ENCODE peak calls at places on chromosome 7, in seven cellular contexts. Z is mammary epithelial cell, C is GM23338, W is H9, T is PC-3, J is neural progenitor cell, I is SK-N-SH. S is an unnamed sample. For H3K79me2, the result is how much of the 10 kb centered on the place peaks cover.

GRCh38 chr7:37833107-37833817 is 15.1 kb upstream of the NME8 start:
- DNase-seq in Z (peak), C (peak), W (peak), T (peak), J (peak), I (peak), S (peak)

GRCh38 chr7:155298288-155298833 is 683 bp downstream of the INSIG1 start:
- DNase-seq in Z (no peak), C (peak), W (no peak), T (no peak), J (peak), I (peak), S (no peak)

GRCh38 chr7:44824894-44825526 is 22.9 kb downstream of the H2AZ2 start:
- DNase-seq in Z (no peak), C (no peak), W (no peak), T (no peak), J (no peak), I (no peak), S (no peak)

GRCh38 chr7:14833707-14834106 is 68.8 kb downstream of the DGKB start:
- DNase-seq in Z (no peak), C (peak), W (no peak), T (no peak), J (no peak), I (no peak), S (peak)

GRCh38 chr7:120033114-120033513 is 239.9 kb upstream of the KCND2 start:
- DNase-seq in Z (peak), C (peak), W (peak), T (peak), J (peak), I (no peak), S (no peak)

GRCh38 chr7:68176974-68177373 is 1180.3 kb downstream of the TYW1 start:
- DNase-seq in Z (peak), C (peak), W (peak), T (peak), J (peak), I (peak), S (peak)

GRCh38 chr7:115009139-115009538 is 87.2 kb downstream of the MDFIC start:
- DNase-seq in Z (no peak), C (no peak), W (no peak), T (peak), J (no peak), I (no peak), S (no peak)

GRCh38 chr7:107828540-107828939 is 25.5 kb upstream of the SLC26A3 start:
- DNase-seq in Z (no peak), C (no peak), W (no peak), T (no peak), J (no peak), I (no peak), S (no peak)

GRCh38 chr7:46839651-46840050 is 742.3 kb downstream of the TNS3 start:
- DNase-seq in Z (no peak), C (no peak), W (no peak), T (no peak), J (no peak), I (no peak), S (no peak)

GRCh38 chr7:8509601-8510000 is 76.2 kb downstream of the NXPH1 start:
- DNase-seq in Z (no peak), C (no peak), W (no peak), T (no peak), J (no peak), I (no peak), S (no peak)

GRCh38 chr7:131320603-131321002 is 7.1 kb upstream of the MKLN1 start:
- DNase-seq in Z (no peak), C (no peak), W (no peak), T (no peak), J (no peak), I (no peak), S (no peak)

GRCh38 chr7:128201067-128201689 is 39.9 kb upstream of the LEP start:
- DNase-seq in Z (no peak), C (peak), W (peak), T (no peak), J (peak), I (peak), S (no peak)

GRCh38 chr7:105788816-105789349 is 87.5 kb downstream of the ATXN7L1 start:
- DNase-seq in Z (no peak), C (peak), W (no peak), T (no peak), J (no peak), I (no peak), S (no peak)

GRCh38 chr7:147894271-147894670 is 696.3 kb upstream of the C7orf33 start:
- DNase-seq in Z (no peak), C (peak), W (peak), T (peak), J (peak), I (peak), S (no peak)

GRCh38 chr7:55074008-55074499 is 55.2 kb downstream of the EGFR start:
- DNase-seq in Z (peak), C (peak), W (peak), T (peak), J (no peak), I (no peak), S (peak)

GRCh38 chr7:28802450-28802849 is 155.7 kb downstream of the TRIL start:
- DNase-seq in Z (no peak), C (no peak), W (no peak), T (no peak), J (no peak), I (peak), S (no peak)

GRCh38 chr7:152103691-152104090 is 78.2 kb downstream of the GALNT11 start:
- DNase-seq in Z (no peak), C (no peak), W (no peak), T (no peak), J (no peak), I (no peak), S (no peak)

GRCh38 chr7:95318501-95318900 is 5.8 kb downstream of the PON1 start:
- DNase-seq in Z (no peak), C (no peak), W (no peak), T (no peak), J (no peak), I (no peak), S (no peak)

GRCh38 chr7:42914009-42914725 is 2.3 kb upstream of the C7orf25 start:
- DNase-seq in Z (no peak), C (no peak), W (no peak), T (no peak), J (no peak), I (no peak), S (peak)

GRCh38 chr7:73933091-73933490 is 72.1 kb downstream of the TMEM270 start:
- DNase-seq in Z (no peak), C (no peak), W (no peak), T (no peak), J (no peak), I (no peak), S (no peak)

GRCh38 chr7:150665075-150665794 is 20.3 kb upstream of the GIMAP2 start:
- DNase-seq in Z (no peak), C (no peak), W (no peak), T (peak), J (no peak), I (no peak), S (no peak)

GRCh38 chr7:143376396-143376795 is 4.7 kb upstream of the ZYX start:
- DNase-seq in Z (no peak), C (no peak), W (peak), T (no peak), J (no peak), I (no peak), S (no peak)

GRCh38 chr7:43204081-43204480 is 91.6 kb downstream of the HECW1 start:
- DNase-seq in Z (no peak), C (no peak), W (no peak), T (peak), J (no peak), I (no peak), S (peak)

GRCh38 chr7:94664023-94664422 is 8.1 kb upstream of the SGCE start:
- DNase-seq in Z (no peak), C (no peak), W (no peak), T (no peak), J (no peak), I (no peak), S (no peak)

GRCh38 chr7:149855368-149856305 is 17.5 kb downstream of the ZNF862 start:
- DNase-seq in Z (peak), C (peak), W (peak), T (peak), J (peak), I (no peak), S (peak)

GRCh38 chr7:121024568-121025055 is 36.1 kb downstream of the CPED1 start:
- DNase-seq in Z (no peak), C (no peak), W (no peak), T (no peak), J (no peak), I (no peak), S (no peak)

GRCh38 chr7:72546586-72546985 is 134.4 kb upstream of the CALN1 start:
- DNase-seq in Z (no peak), C (no peak), W (no peak), T (no peak), J (no peak), I (no peak), S (no peak)

GRCh38 chr7:64959072-64959747 is 31.6 kb downstream of the ZNF117 start:
- DNase-seq in Z (no peak), C (peak), W (no peak), T (no peak), J (peak), I (no peak), S (no peak)

GRCh38 chr7:155509025-155509724 is 37.2 kb downstream of the CNPY1 start:
- DNase-seq in Z (no peak), C (peak), W (no peak), T (no peak), J (peak), I (no peak), S (no peak)

GRCh38 chr7:99383203-99383602 is 8.7 kb downstream of the ARPC1B start:
- DNase-seq in Z (no peak), C (no peak), W (no peak), T (no peak), J (no peak), I (no peak), S (no peak)

GRCh38 chr7:39592586-39592985 is 26.4 kb downstream of the YAE1 start:
- DNase-seq in Z (peak), C (no peak), W (no peak), T (peak), J (no peak), I (no peak), S (peak)

GRCh38 chr7:80766724-80767123 is 128.3 kb downstream of the CD36 start:
- DNase-seq in Z (no peak), C (no peak), W (no peak), T (no peak), J (no peak), I (no peak), S (peak)

GRCh38 chr7:123905714-123906113 is 19.3 kb upstream of the SPAM1 start:
- DNase-seq in Z (no peak), C (no peak), W (no peak), T (no peak), J (no peak), I (no peak), S (no peak)

GRCh38 chr7:26284995-26285632 is 6.5 kb upstream of the SNX10 start:
- DNase-seq in Z (peak), C (peak), W (no peak), T (peak), J (peak), I (peak), S (no peak)
- H3K79me2 ChIP-seq in Z (under half), C (under half), W (under half), T (under half), J (under half), I (under half), S (under half)

GRCh38 chr7:100492738-100493475 is 9.2 kb downstream of the NYAP1 start:
- DNase-seq in Z (no peak), C (no peak), W (no peak), T (no peak), J (no peak), I (no peak), S (no peak)
- H2AFZ ChIP-seq in Z (no peak), C (peak), W (no peak), T (peak), J (peak), I (no peak), S (no peak)

GRCh38 chr7:116162992-116163391 is 47.3 kb upstream of the TES start:
- DNase-seq in Z (no peak), C (peak), W (no peak), T (peak), J (peak), I (no peak), S (no peak)
- TF ChIP-seq CTCF in Z (peak), C (peak), W (peak), T (peak), J (no peak), I (peak), S (no peak)

GRCh38 chr7:35685781-35686180 is 9.2 kb downstream of the HERPUD2 start:
- DNase-seq in Z (no peak), C (no peak), W (no peak), T (no peak), J (no peak), I (no peak), S (no peak)
- H3K79me2 ChIP-seq in Z (half or more), C (half or more), W (under half), T (under half), J (half or more), I (half or more), S (under half)

GRCh38 chr7:20424475-20424874 is 93.8 kb downstream of the ITGB8 start:
- DNase-seq in Z (no peak), C (no peak), W (no peak), T (no peak), J (no peak), I (no peak), S (no peak)
- H2AFZ ChIP-seq in Z (no peak), C (peak), W (no peak), T (no peak), J (no peak), I (no peak), S (no peak)

GRCh38 chr7:20778063-20778721 is 8.5 kb downstream of the SP8 start:
- DNase-seq in Z (peak), C (peak), W (peak), T (peak), J (peak), I (peak), S (no peak)
- TF ChIP-seq CTCF in Z (peak), C (peak), W (peak), T (peak), J (peak), I (peak), S (peak)

GRCh38 chr7:51242881-51243518 is 73.6 kb downstream of the COBL start:
- DNase-seq in Z (no peak), C (no peak), W (no peak), T (no peak), J (no peak), I (no peak), S (no peak)

GRCh38 chr7:51244890-51245289 is 71.7 kb downstream of the COBL start:
- DNase-seq in Z (no peak), C (no peak), W (no peak), T (no peak), J (no peak), I (no peak), S (no peak)

GRCh38 chr7:51244053-51244452 is 72.6 kb downstream of the COBL start:
- DNase-seq in Z (no peak), C (no peak), W (no peak), T (no peak), J (no peak), I (no peak), S (no peak)

GRCh38 chr7:51242007-51242691 is 74.5 kb downstream of the COBL start:
- DNase-seq in Z (no peak), C (no peak), W (no peak), T (peak), J (no peak), I (no peak), S (peak)

DNA sequence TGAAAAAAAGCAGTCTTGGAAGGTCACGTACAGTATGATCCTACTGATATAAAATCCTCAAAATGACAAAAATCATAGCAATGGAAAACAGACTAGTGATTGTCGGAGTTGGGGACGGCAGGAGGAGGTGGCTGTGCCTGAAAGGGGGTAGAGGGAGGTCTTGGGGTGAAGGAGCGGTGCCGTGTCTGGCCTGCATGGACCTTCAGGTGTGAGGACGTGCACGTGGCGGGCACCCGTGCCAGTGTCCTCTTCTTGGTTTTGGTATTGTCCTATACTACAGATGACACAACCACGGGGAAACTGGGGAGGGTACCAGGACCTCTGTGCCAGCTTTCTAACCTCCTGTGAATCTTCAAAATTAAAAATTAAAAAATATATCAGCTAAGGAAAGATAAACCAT is 73.0 kb downstream of the COBL start:
- DNase-seq in Z (no peak), C (no peak), W (no peak), T (no peak), J (no peak), I (no peak), S (no peak)
- H3K79me2 ChIP-seq in Z (under half), C (half or more), W (under half), T (under half), J (under half), I (under half), S (under half)

GRCh38 chr7:13041368-13041988 is 354.0 kb downstream of the ARL4A start:
- DNase-seq in Z (no peak), C (no peak), W (no peak), T (no peak), J (no peak), I (no peak), S (no peak)
- H2AFZ ChIP-seq in Z (no peak), C (no peak), W (no peak), T (peak), J (peak), I (no peak), S (no peak)

GRCh38 chr7:2203551-2204300 is 29.0 kb downstream of the MAD1L1 start:
- DNase-seq in Z (no peak), C (no peak), W (no peak), T (no peak), J (no peak), I (peak), S (peak)
- TF ChIP-seq CTCF in Z (no peak), C (no peak), W (no peak), T (no peak), J (no peak), I (no peak), S (peak)

DNA sequence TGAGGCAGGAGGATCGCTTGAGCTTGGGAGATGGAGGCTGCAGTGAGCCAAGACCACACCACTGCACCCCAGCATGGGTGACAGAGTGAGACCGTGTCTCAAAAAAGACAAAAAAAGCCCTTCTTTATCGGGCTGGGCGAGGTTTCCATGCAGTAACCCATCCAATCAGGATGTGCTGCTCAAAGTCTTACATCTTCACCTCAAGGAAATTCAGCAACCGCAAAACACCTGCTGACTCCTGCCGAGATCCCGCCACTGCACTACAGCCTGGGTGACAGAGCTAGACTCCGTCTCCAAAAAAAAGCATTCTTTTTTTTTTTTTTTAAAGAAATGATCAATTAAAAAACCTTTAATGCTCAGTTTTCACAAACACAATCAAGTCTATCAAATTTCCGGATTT is 75.7 kb upstream of the KCTD7 start:
- DNase-seq in Z (no peak), C (no peak), W (no peak), T (no peak), J (no peak), I (no peak), S (no peak)
- H3K79me2 ChIP-seq in Z (half or more), C (under half), W (under half), T (under half), J (under half), I (half or more), S (under half)

S was measured in fibroblast of lung.